ENCODE peak calls at places on chromosomes 4 and X, in six cellular contexts. I is astrocyte, E is osteocyte, S is AG09309, G is GM13977, F is retinal pigment epithelial cell. U is an unnamed sample.
A peak's percentile ranks its signal among the peaks of the same experiment; 100 is the strongest.

GRCh38 chrX:74804574-74804973 is 120.7 kb downstream of the NEXMIF start:
- DNase-seq in I (no peak), E (no peak), S (no peak), G (no peak), F (no peak), U (no peak)

GRCh38 chr4:47418147-47418546 is 45.4 kb downstream of the COMMD8 start:
- DNase-seq in I (no peak), E (no peak), S (no peak), G (no peak), F (no peak), U (no peak)

GRCh38 chr4:304987-305680 is at the start of gene ZNF732:
- DNase-seq in I (peak; percentile 73), E (peak; percentile 84), S (no peak), G (no peak), F (peak; percentile 81), U (peak; percentile 95)

GRCh38 chrX:103343105-103343504 is 13.1 kb downstream of the TCEAL7 start:
- DNase-seq in I (no peak), E (no peak), S (no peak), G (peak; percentile 44), F (no peak), U (peak; percentile 20)

GRCh38 chr4:113784497-113785254 is 23.1 kb upstream of the CAMK2D start:
- DNase-seq in I (peak; percentile 99), E (no peak), S (peak; percentile 93), G (no peak), F (peak; percentile 84), U (peak; percentile 64)

GRCh38 chr4:23773884-23774636 is 115.8 kb downstream of the PPARGC1A start:
- DNase-seq in I (no peak), E (no peak), S (no peak), G (no peak), F (no peak), U (no peak)

GRCh38 chr4:129623233-129623632 is 527.3 kb downstream of the C4orf33 start:
- DNase-seq in I (no peak), E (no peak), S (no peak), G (no peak), F (no peak), U (no peak)

GRCh38 chrX:135484636-135485289 is 35.7 kb upstream of the INTS6L start:
- DNase-seq in I (peak; percentile 56), E (no peak), S (peak; percentile 31), G (peak; percentile 14), F (no peak), U (peak; percentile 11)

GRCh38 chr4:76984788-76985211 is 35.2 kb downstream of the SEPTIN11 start:
- DNase-seq in I (peak; percentile 100), E (peak; percentile 89), S (peak; percentile 100), G (no peak), F (peak; percentile 95), U (peak; percentile 44)

GRCh38 chr4:122152699-122153328 is 683 bp downstream of the BLTP1 start:
- DNase-seq in I (peak; percentile 25), E (peak; percentile 86), S (no peak), G (peak; percentile 43), F (no peak), U (peak; percentile 27)

GRCh38 chr4:878796-879729 is 53.1 kb downstream of the GAK start:
- DNase-seq in I (no peak), E (no peak), S (no peak), G (no peak), F (no peak), U (no peak)

GRCh38 chr4:20028694-20029093 is 223.0 kb upstream of the SLIT2 start:
- DNase-seq in I (peak; percentile 59), E (no peak), S (no peak), G (no peak), F (no peak), U (peak; percentile 26)

GRCh38 chrX:100674705-100675104 is 30.7 kb downstream of the SRPX2 start:
- DNase-seq in I (no peak), E (no peak), S (no peak), G (no peak), F (no peak), U (no peak)

GRCh38 chr4:113707013-113707412 is 54.5 kb downstream of the CAMK2D start:
- DNase-seq in I (peak; percentile 57), E (no peak), S (peak; percentile 20), G (no peak), F (no peak), U (no peak)

GRCh38 chr4:144578681-144579080 is 67.3 kb upstream of the HHIP start:
- DNase-seq in I (peak; percentile 53), E (no peak), S (no peak), G (no peak), F (no peak), U (no peak)

GRCh38 chrX:17859609-17860178 is 1.4 kb downstream of the RAI2 start:
- DNase-seq in I (no peak), E (no peak), S (no peak), G (no peak), F (no peak), U (no peak)

GRCh38 chr4:87419578-87420249 is 2.7 kb upstream of the NUDT9 start:
- DNase-seq in I (peak; percentile 48), E (no peak), S (no peak), G (no peak), F (no peak), U (no peak)

GRCh38 chr4:93731448-93731847 is 97.1 kb upstream of the ATOH1 start:
- DNase-seq in I (peak; percentile 3), E (no peak), S (no peak), G (no peak), F (no peak), U (no peak)

GRCh38 chr4:25068386-25068785 is 37.6 kb upstream of the LGI2 start:
- DNase-seq in I (no peak), E (no peak), S (no peak), G (no peak), F (no peak), U (no peak)

GRCh38 chr4:5051210-5051691 is at the start of gene STK32B:
- DNase-seq in I (peak; percentile 75), E (peak; percentile 89), S (peak; percentile 40), G (peak; percentile 47), F (no peak), U (peak; percentile 46)

GRCh38 chr4:42673084-42673429 is 16.2 kb upstream of the ATP8A1 start:
- DNase-seq in I (peak; percentile 16), E (no peak), S (no peak), G (no peak), F (no peak), U (peak; percentile 18)

GRCh38 chr4:1842993-1843448 is 12.9 kb downstream of the LETM1 start:
- DNase-seq in I (peak; percentile 90), E (no peak), S (peak; percentile 42), G (no peak), F (peak; percentile 89), U (no peak)

GRCh38 chrX:45851434-45851991 is 650.8 kb upstream of the DIPK2B start:
- DNase-seq in I (no peak), E (no peak), S (no peak), G (peak; percentile 19), F (no peak), U (peak; percentile 41)

GRCh38 chr4:111631157-111631999 is 513.9 kb upstream of the FAM241A start:
- DNase-seq in I (peak; percentile 6), E (no peak), S (peak; percentile 7), G (no peak), F (no peak), U (no peak)

GRCh38 chr4:83561381-83561780 is 25.5 kb downstream of the GPAT3 start:
- DNase-seq in I (peak; percentile 67), E (no peak), S (peak; percentile 27), G (no peak), F (peak; percentile 51), U (peak; percentile 68)

GRCh38 chr4:188781655-188782054 is 642.4 kb downstream of the TRIML1 start:
- DNase-seq in I (no peak), E (no peak), S (no peak), G (no peak), F (no peak), U (peak; percentile 12)

GRCh38 chr4:156729416-156729815 is 242.2 kb downstream of the PDGFC start:
- DNase-seq in I (no peak), E (no peak), S (no peak), G (no peak), F (no peak), U (no peak)

DNA sequence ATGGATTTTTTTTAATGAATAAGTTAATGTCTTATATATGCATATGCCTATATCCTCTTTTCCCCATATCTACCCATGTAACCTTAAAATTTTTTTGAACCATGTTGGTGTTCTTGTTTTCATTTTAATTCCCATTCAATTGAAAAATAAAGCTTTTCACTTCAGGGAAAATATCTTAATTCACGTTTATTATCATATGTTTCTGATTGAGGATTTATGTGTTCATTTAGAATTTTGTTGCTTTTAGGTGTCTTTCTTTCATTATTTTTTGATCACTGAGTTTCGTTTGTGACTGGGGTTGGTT is 29.1 kb downstream of the HADH start:
- DNase-seq in I (no peak), E (no peak), S (no peak), G (no peak), F (no peak), U (no peak)
- TF ChIP-seq CTCF in I (no peak), E (no peak), S (no peak), G (no peak), F (no peak), U (peak; percentile 68)

GRCh38 chrX:12497832-12498591 is 293.2 kb upstream of the PRPS2 start:
- DNase-seq in I (no peak), E (no peak), S (no peak), G (peak; percentile 20), F (no peak), U (no peak)
- TF ChIP-seq CTCF in I (no peak), E (no peak), S (peak; percentile 10), G (peak; percentile 60), F (peak; percentile 22), U (no peak)

GRCh38 chr4:38819569-38819968 is 15.0 kb upstream of the TLR1 start:
- DNase-seq in I (peak; percentile 65), E (no peak), S (peak; percentile 14), G (no peak), F (no peak), U (no peak)

GRCh38 chr4:38815879-38816782 is 11.5 kb upstream of the TLR1 start:
- DNase-seq in I (peak; percentile 32), E (no peak), S (no peak), G (peak; percentile 53), F (no peak), U (no peak)

GRCh38 chr4:38820329-38821061 is 15.9 kb upstream of the TLR1 start:
- DNase-seq in I (no peak), E (no peak), S (no peak), G (peak; percentile 79), F (no peak), U (no peak)

GRCh38 chr4:38821739-38822138 is 17.1 kb upstream of the TLR1 start:
- DNase-seq in I (no peak), E (no peak), S (no peak), G (no peak), F (no peak), U (no peak)

DNA sequence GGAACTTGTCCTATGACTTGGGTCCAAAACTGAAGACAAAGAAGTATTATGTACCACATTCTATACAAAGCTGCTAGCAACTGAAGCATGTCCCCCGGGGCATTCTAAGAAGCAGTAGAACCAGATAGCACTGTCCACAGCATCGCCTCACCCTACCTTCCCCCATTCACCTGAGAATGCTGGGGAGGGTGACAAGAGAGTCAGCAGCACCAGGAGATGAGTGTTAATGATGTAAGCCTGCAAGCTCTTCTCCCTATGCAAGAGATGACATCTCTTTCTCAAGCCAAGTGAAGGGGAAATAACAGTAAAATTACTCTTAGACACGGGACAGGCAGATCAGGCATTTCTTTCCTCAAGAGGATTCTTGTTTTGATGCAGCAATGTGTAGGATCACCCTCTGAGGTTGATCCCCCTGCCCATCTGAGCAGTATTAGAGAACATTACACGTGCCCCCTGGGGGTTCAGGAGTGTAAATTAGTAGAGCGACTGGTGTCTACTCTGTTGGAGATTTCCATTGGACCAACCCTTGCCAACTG is 13.9 kb upstream of the TLR1 start:
- DNase-seq in I (no peak), E (no peak), S (no peak), G (peak; percentile 72), F (no peak), U (peak; percentile 25)
- TF ChIP-seq CTCF in I (no peak), E (no peak), S (no peak), G (no peak), F (no peak), U (no peak)

GRCh38 chrX:130801901-130802300 is 101.1 kb downstream of the ENOX2 start:
- DNase-seq in I (no peak), E (no peak), S (no peak), G (no peak), F (no peak), U (no peak)
- TF ChIP-seq CTCF in I (no peak), E (no peak), S (no peak), G (no peak), F (no peak), U (no peak)